ENCODE peak calls at places on chromosomes 1 and 21, in six cellular contexts. One of them, this sample, is unnamed. For H3K36me3, the result is how much of the 10 kb centered on the place peaks cover.

GRCh38 chr1:48619529-48619928 is 147.5 kb upstream of the SPATA6 start:
- DNase-seq in neural progenitor cell: peak
- DNase-seq in SJCRH30: peak
- DNase-seq in fibroblast of lung: peak
- DNase-seq in ascending aorta: no peak
- DNase-seq in cardiac muscle cell: peak
- DNase-seq in this sample: peak

GRCh38 chr1:219993554-219994433 is 52.5 kb downstream of the EPRS1 start:
- DNase-seq in SJCRH30: no peak
- DNase-seq in neural progenitor cell: no peak
- DNase-seq in cardiac muscle cell: no peak
- DNase-seq in fibroblast of lung: no peak
- DNase-seq in ascending aorta: no peak
- DNase-seq in this sample: no peak

GRCh38 chr1:29939086-29939485 is 702.8 kb downstream of the PTPRU start:
- DNase-seq in ascending aorta: no peak
- DNase-seq in SJCRH30: no peak
- DNase-seq in cardiac muscle cell: no peak
- DNase-seq in fibroblast of lung: no peak
- DNase-seq in neural progenitor cell: no peak
- DNase-seq in this sample: no peak

GRCh38 chr1:11806307-11806936 is 431 bp downstream of the CLCN6 start:
- DNase-seq in cardiac muscle cell: no peak
- DNase-seq in fibroblast of lung: peak
- DNase-seq in SJCRH30: no peak
- DNase-seq in neural progenitor cell: no peak
- DNase-seq in ascending aorta: no peak
- DNase-seq in this sample: no peak

GRCh38 chr1:115337633-115338456 is at the start of gene NGF:
- DNase-seq in SJCRH30: peak
- DNase-seq in neural progenitor cell: peak
- DNase-seq in cardiac muscle cell: peak
- DNase-seq in fibroblast of lung: peak
- DNase-seq in ascending aorta: peak
- DNase-seq in this sample: peak

GRCh38 chr1:203888807-203889251 is 27.4 kb downstream of the SNRPE start:
- DNase-seq in SJCRH30: no peak
- DNase-seq in neural progenitor cell: no peak
- DNase-seq in ascending aorta: no peak
- DNase-seq in cardiac muscle cell: no peak
- DNase-seq in fibroblast of lung: peak
- DNase-seq in this sample: no peak

GRCh38 chr1:179818260-179818659 is 59.3 kb downstream of the TOR1AIP2 start:
- DNase-seq in neural progenitor cell: no peak
- DNase-seq in SJCRH30: no peak
- DNase-seq in cardiac muscle cell: no peak
- DNase-seq in fibroblast of lung: no peak
- DNase-seq in ascending aorta: no peak
- DNase-seq in this sample: no peak

GRCh38 chr1:240029418-240029817 is 62.3 kb upstream of the FMN2 start:
- DNase-seq in SJCRH30: no peak
- DNase-seq in cardiac muscle cell: no peak
- DNase-seq in neural progenitor cell: no peak
- DNase-seq in ascending aorta: no peak
- DNase-seq in fibroblast of lung: peak
- DNase-seq in this sample: peak

GRCh38 chr21:18058731-18059398 is 185.8 kb upstream of the CHODL start:
- DNase-seq in neural progenitor cell: no peak
- DNase-seq in ascending aorta: no peak
- DNase-seq in cardiac muscle cell: no peak
- DNase-seq in fibroblast of lung: no peak
- DNase-seq in SJCRH30: no peak
- DNase-seq in this sample: peak

GRCh38 chr1:12528021-12528852 is 89.8 kb downstream of the DHRS3 start:
- DNase-seq in fibroblast of lung: peak
- DNase-seq in neural progenitor cell: no peak
- DNase-seq in SJCRH30: peak
- DNase-seq in ascending aorta: no peak
- DNase-seq in cardiac muscle cell: no peak
- DNase-seq in this sample: no peak

DNA sequence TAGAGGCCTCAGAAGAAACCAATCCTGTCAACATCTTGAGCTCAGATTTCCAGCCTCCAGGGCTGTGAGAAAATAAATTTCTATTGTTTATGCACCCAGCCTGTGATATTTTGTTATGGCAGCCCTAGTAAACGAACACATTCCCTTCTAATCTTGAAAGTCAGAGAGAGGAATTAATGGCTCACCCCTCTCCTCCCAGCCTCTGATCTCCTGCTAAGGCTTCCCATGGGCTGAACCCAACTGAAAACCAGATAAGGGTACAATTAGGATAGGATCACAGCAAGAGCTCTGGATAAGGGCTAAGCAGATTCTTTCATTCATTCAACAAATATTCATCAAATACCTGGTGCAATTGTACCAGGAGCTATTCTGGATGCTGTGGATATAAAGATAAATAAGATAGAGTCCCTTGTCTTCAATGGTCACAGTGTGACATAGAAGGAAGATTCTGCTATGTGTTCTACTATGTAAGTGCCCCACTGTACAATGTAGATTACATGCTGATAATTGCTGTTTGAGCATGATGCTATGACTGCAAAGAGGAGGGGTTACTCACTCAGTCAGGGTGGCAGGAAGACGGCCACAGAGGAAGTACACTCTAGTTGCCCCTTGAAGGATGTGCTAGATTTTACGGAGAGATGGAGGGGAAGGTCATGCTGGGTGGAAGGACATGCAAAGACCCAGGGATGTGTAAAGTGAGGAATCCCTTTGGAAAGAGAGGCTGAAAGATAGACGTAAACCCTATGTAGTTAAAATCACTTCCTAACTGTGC is 203.3 kb upstream of the JUN start:
- DNase-seq in cardiac muscle cell: no peak
- DNase-seq in neural progenitor cell: no peak
- DNase-seq in ascending aorta: no peak
- DNase-seq in SJCRH30: no peak
- DNase-seq in fibroblast of lung: no peak
- DNase-seq in this sample: no peak
- H3K27ac ChIP-seq in cardiac muscle cell: no peak
- H3K27ac ChIP-seq in neural progenitor cell: no peak
- H3K27ac ChIP-seq in ascending aorta: no peak
- H3K27ac ChIP-seq in SJCRH30: no peak
- H3K27ac ChIP-seq in fibroblast of lung: no peak
- H3K27ac ChIP-seq in this sample: no peak

DNA sequence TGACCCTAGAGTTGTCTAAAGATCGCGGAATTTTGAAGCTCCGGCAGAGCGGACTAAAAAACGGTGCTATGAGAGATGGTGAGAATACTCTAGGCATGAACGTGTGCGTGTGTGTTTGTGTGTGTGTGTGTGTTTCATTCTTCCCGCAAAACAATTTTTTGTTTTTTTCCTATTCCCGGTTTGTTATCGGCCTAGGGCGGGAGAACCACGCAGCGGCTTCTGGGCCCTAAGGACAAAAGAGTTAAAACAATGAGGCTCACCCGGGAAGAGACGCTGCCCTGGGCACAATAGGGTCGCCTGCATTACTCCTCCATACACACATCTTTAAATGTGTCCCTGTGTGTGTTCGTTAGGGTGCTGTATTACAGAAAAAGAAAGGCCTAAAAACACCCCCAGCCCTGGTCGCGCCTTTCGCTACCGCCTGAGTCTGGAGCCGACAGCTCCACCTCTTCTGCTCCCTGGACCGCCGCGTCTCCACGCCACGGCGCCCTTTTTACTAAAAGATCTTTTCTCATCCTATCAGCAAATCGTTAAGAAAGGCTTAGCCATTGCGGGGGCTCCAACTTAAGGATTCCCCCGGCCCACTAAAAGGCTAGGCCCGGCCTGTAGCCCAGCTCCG is 3.0 kb downstream of the TBX15 start:
- DNase-seq in SJCRH30: peak
- DNase-seq in neural progenitor cell: peak
- DNase-seq in fibroblast of lung: no peak
- DNase-seq in ascending aorta: no peak
- DNase-seq in cardiac muscle cell: no peak
- DNase-seq in this sample: no peak
- H3K4me3 ChIP-seq in SJCRH30: peak
- H3K4me3 ChIP-seq in neural progenitor cell: peak
- H3K4me3 ChIP-seq in fibroblast of lung: no peak
- H3K4me3 ChIP-seq in ascending aorta: peak
- H3K4me3 ChIP-seq in cardiac muscle cell: no peak
- H3K4me3 ChIP-seq in this sample: no peak

GRCh38 chr1:235450433-235450832 is 53.8 kb downstream of the B3GALNT2 start:
- DNase-seq in neural progenitor cell: no peak
- DNase-seq in fibroblast of lung: no peak
- DNase-seq in ascending aorta: no peak
- DNase-seq in cardiac muscle cell: no peak
- DNase-seq in SJCRH30: no peak
- DNase-seq in this sample: no peak

GRCh38 chr1:235450886-235451457 is 53.3 kb downstream of the B3GALNT2 start:
- DNase-seq in cardiac muscle cell: peak
- DNase-seq in ascending aorta: no peak
- DNase-seq in SJCRH30: no peak
- DNase-seq in neural progenitor cell: no peak
- DNase-seq in fibroblast of lung: no peak
- DNase-seq in this sample: no peak

GRCh38 chr1:235454021-235454420 is 50.2 kb downstream of the B3GALNT2 start:
- DNase-seq in neural progenitor cell: no peak
- DNase-seq in ascending aorta: no peak
- DNase-seq in SJCRH30: no peak
- DNase-seq in fibroblast of lung: no peak
- DNase-seq in cardiac muscle cell: no peak
- DNase-seq in this sample: no peak

GRCh38 chr1:235442788-235443429 is 61.3 kb downstream of the B3GALNT2 start:
- DNase-seq in neural progenitor cell: no peak
- DNase-seq in fibroblast of lung: peak
- DNase-seq in ascending aorta: no peak
- DNase-seq in cardiac muscle cell: no peak
- DNase-seq in SJCRH30: no peak
- DNase-seq in this sample: no peak

DNA sequence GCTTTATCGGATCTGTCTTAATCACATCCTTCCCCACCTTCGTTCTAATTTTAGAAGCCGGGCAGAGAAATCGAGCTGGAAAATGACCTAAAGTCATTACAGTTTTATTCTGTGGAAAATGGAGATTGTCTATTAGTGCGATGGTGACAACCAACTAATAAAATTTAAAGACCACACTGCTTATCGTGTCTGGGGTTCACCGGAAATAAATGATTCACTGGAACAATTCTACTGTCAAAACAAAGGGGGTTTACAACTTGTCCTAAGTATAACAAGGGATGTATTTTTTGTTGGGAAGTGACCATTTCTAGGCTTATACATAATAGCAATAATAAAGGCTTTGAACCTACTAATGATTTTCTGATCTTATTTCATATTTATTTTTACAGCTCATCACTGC is 55.6 kb downstream of the B3GALNT2 start:
- DNase-seq in neural progenitor cell: no peak
- DNase-seq in cardiac muscle cell: no peak
- DNase-seq in fibroblast of lung: no peak
- DNase-seq in SJCRH30: no peak
- DNase-seq in ascending aorta: no peak
- DNase-seq in this sample: no peak
- H3K36me3 ChIP-seq in neural progenitor cell: under half
- H3K36me3 ChIP-seq in cardiac muscle cell: half or more
- H3K36me3 ChIP-seq in fibroblast of lung: under half
- H3K36me3 ChIP-seq in SJCRH30: half or more
- H3K36me3 ChIP-seq in ascending aorta: half or more
- H3K36me3 ChIP-seq in this sample: half or more

GRCh38 chr21:35503646-35504045 is 454.5 kb upstream of the RUNX1 start:
- DNase-seq in SJCRH30: peak
- DNase-seq in cardiac muscle cell: no peak
- DNase-seq in neural progenitor cell: peak
- DNase-seq in ascending aorta: no peak
- DNase-seq in fibroblast of lung: peak
- DNase-seq in this sample: no peak
- H3K27ac ChIP-seq in SJCRH30: peak
- H3K27ac ChIP-seq in cardiac muscle cell: no peak
- H3K27ac ChIP-seq in neural progenitor cell: no peak
- H3K27ac ChIP-seq in ascending aorta: no peak
- H3K27ac ChIP-seq in fibroblast of lung: no peak
- H3K27ac ChIP-seq in this sample: no peak

DNA sequence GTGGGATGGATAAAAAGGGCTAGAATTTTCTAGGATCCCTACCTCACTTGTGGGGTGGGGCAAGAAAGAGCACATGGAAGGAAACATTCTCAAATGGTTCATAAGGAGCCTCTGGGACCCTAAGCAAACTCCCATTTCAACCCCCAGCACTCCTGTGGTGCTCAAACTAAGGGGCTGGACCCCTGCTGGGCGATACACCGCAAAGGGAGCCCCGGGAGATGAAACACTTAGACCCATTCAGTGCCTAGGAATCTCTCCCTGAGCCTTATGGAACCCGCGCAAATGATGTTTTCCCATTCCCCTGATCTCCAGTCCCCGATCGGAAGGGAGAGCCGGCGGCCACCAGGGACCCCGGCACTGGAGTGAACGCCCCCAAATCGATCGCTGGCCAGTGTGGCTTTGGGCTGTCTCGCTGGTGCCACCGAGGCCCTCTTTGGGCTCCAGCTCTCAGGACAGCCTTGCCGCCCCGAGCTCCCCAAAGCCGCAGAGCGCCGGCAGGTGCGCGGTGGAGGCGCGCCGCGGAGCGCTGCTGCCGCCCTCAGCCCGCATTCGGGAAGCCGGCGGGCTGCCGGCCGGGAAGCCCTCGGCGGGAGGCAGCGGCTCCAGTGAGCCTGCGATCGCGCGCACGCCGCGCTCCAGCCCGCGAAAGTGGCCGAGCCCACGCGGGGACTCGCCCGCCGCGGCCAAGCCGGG is 1.2 kb downstream of the PLXNA2 start:
- DNase-seq in SJCRH30: peak
- DNase-seq in cardiac muscle cell: peak
- DNase-seq in ascending aorta: no peak
- DNase-seq in neural progenitor cell: peak
- DNase-seq in fibroblast of lung: peak
- DNase-seq in this sample: peak
- H3K4me3 ChIP-seq in SJCRH30: peak
- H3K4me3 ChIP-seq in cardiac muscle cell: peak
- H3K4me3 ChIP-seq in ascending aorta: peak
- H3K4me3 ChIP-seq in neural progenitor cell: peak
- H3K4me3 ChIP-seq in fibroblast of lung: peak
- H3K4me3 ChIP-seq in this sample: peak

DNA sequence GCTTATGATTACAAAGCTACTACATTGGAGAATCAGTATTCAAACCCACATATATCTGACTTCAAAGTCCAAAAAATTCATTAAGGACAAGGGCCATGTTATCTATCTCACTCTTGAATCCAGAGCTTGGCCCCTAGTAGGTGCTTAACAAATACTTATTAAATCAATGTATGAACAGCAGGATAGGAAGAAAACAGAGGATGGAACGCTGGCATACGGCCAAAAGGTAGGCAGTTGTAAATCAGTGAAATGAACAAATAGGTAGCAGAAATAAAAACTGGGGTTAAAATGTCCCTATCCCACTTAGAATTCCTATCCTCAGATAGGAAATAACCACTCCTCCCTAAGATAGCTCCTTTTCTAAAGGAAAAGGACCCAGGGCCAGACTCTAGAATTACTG is 2.0 kb downstream of the MRPL24 start:
- DNase-seq in ascending aorta: no peak
- DNase-seq in fibroblast of lung: no peak
- DNase-seq in SJCRH30: no peak
- DNase-seq in neural progenitor cell: no peak
- DNase-seq in cardiac muscle cell: no peak
- DNase-seq in this sample: no peak
- H3K36me3 ChIP-seq in ascending aorta: under half
- H3K36me3 ChIP-seq in fibroblast of lung: under half
- H3K36me3 ChIP-seq in SJCRH30: under half
- H3K36me3 ChIP-seq in neural progenitor cell: under half
- H3K36me3 ChIP-seq in cardiac muscle cell: under half
- H3K36me3 ChIP-seq in this sample: under half